ENCODE peak calls at places on chromosomes 13 and 19, in four cellular contexts. One of them, this sample, is unnamed.
A peak's percentile ranks its signal among the peaks of the same experiment; 100 is the strongest.

GRCh38 chr19:3852614-3853254 is 16.1 kb downstream of the ZFR2 start:
- DNase-seq in WTC11: peak; percentile 31
- DNase-seq in neural crest cell: no peak
- DNase-seq in adrenal gland: no peak
- DNase-seq in this sample: no peak

GRCh38 chr19:23789246-23789645 is 30.6 kb upstream of the ZNF681 start:
- DNase-seq in WTC11: no peak
- DNase-seq in adrenal gland: no peak
- DNase-seq in neural crest cell: no peak
- DNase-seq in this sample: no peak

GRCh38 chr13:102399791-102400618 is 1.8 kb downstream of the FGF14 start:
- DNase-seq in neural crest cell: no peak
- DNase-seq in adrenal gland: no peak
- DNase-seq in WTC11: peak; percentile 38
- DNase-seq in this sample: no peak

GRCh38 chr13:59034198-59034597 is 1129.5 kb downstream of the DIAPH3 start:
- DNase-seq in WTC11: no peak
- DNase-seq in adrenal gland: no peak
- DNase-seq in neural crest cell: no peak
- DNase-seq in this sample: no peak

GRCh38 chr19:29432677-29433076 is 93.1 kb upstream of the VSTM2B start:
- DNase-seq in adrenal gland: no peak
- DNase-seq in neural crest cell: no peak
- DNase-seq in WTC11: no peak
- DNase-seq in this sample: no peak

GRCh38 chr13:109145631-109146030 is 516.2 kb downstream of the MYO16 start:
- DNase-seq in neural crest cell: peak; percentile 23
- DNase-seq in WTC11: no peak
- DNase-seq in adrenal gland: peak; percentile 65
- DNase-seq in this sample: no peak

GRCh38 chr19:3095375-3096191 is 1.4 kb downstream of the GNA11 start:
- DNase-seq in neural crest cell: no peak
- DNase-seq in adrenal gland: peak; percentile 69
- DNase-seq in WTC11: peak; percentile 74
- DNase-seq in this sample: no peak

GRCh38 chr19:46546194-46546896 is 50.7 kb upstream of the PNMA8B start:
- DNase-seq in adrenal gland: peak; percentile 78
- DNase-seq in WTC11: peak; percentile 66
- DNase-seq in neural crest cell: no peak
- DNase-seq in this sample: no peak

GRCh38 chr19:33503791-33504444 is 17.7 kb downstream of the PEPD start:
- DNase-seq in neural crest cell: no peak
- DNase-seq in adrenal gland: no peak
- DNase-seq in WTC11: no peak
- DNase-seq in this sample: no peak

GRCh38 chr19:367561-367960 is 23.0 kb upstream of the MIER2 start:
- DNase-seq in neural crest cell: no peak
- DNase-seq in adrenal gland: no peak
- DNase-seq in WTC11: no peak
- DNase-seq in this sample: no peak

GRCh38 chr13:103386341-103386740 is 320.1 kb upstream of the SLC10A2 start:
- DNase-seq in adrenal gland: peak; percentile 51
- DNase-seq in neural crest cell: no peak
- DNase-seq in WTC11: no peak
- DNase-seq in this sample: no peak

GRCh38 chr19:35760711-35761349 is 2.9 kb downstream of the PROSER3 start:
- DNase-seq in WTC11: no peak
- DNase-seq in adrenal gland: no peak
- DNase-seq in neural crest cell: no peak
- DNase-seq in this sample: no peak

GRCh38 chr13:93945621-93946020 is 533.9 kb downstream of the DCT start:
- DNase-seq in WTC11: no peak
- DNase-seq in adrenal gland: no peak
- DNase-seq in neural crest cell: no peak
- DNase-seq in this sample: no peak

GRCh38 chr13:27678306-27679040 is 56.8 kb downstream of the POLR1D start:
- DNase-seq in WTC11: peak; percentile 16
- DNase-seq in neural crest cell: no peak
- DNase-seq in adrenal gland: no peak
- DNase-seq in this sample: no peak

GRCh38 chr19:48837586-48838191 is 1.4 kb upstream of the HSD17B14 start:
- DNase-seq in WTC11: peak; percentile 49
- DNase-seq in adrenal gland: no peak
- DNase-seq in neural crest cell: no peak
- DNase-seq in this sample: no peak

GRCh38 chr19:49243726-49244125 is 81.3 kb downstream of the SLC6A16 start:
- DNase-seq in neural crest cell: no peak
- DNase-seq in adrenal gland: no peak
- DNase-seq in WTC11: no peak
- DNase-seq in this sample: no peak

GRCh38 chr13:76293346-76293745 is 592.9 kb downstream of the KCTD12 start:
- DNase-seq in neural crest cell: no peak
- DNase-seq in WTC11: no peak
- DNase-seq in adrenal gland: no peak
- DNase-seq in this sample: no peak

GRCh38 chr13:35917252-35917941 is 213.8 kb downstream of the DCLK1 start:
- DNase-seq in neural crest cell: no peak
- DNase-seq in adrenal gland: no peak
- DNase-seq in WTC11: no peak
- DNase-seq in this sample: no peak

GRCh38 chr13:35916186-35916585 is 215.0 kb downstream of the DCLK1 start:
- DNase-seq in neural crest cell: no peak
- DNase-seq in WTC11: no peak
- DNase-seq in adrenal gland: no peak
- DNase-seq in this sample: no peak

GRCh38 chr13:35914662-35915061 is 216.5 kb downstream of the DCLK1 start:
- DNase-seq in WTC11: no peak
- DNase-seq in adrenal gland: no peak
- DNase-seq in neural crest cell: no peak
- DNase-seq in this sample: no peak

GRCh38 chr13:35909837-35910236 is 221.3 kb downstream of the DCLK1 start:
- DNase-seq in neural crest cell: no peak
- DNase-seq in adrenal gland: no peak
- DNase-seq in WTC11: no peak
- DNase-seq in this sample: no peak

GRCh38 chr13:35912841-35913240 is 218.3 kb downstream of the DCLK1 start:
- DNase-seq in WTC11: no peak
- DNase-seq in adrenal gland: no peak
- DNase-seq in neural crest cell: no peak
- DNase-seq in this sample: no peak
- TF ChIP-seq CTCF in WTC11: no peak
- TF ChIP-seq CTCF in adrenal gland: no peak
- TF ChIP-seq CTCF in neural crest cell: no peak
- TF ChIP-seq CTCF in this sample: no peak

GRCh38 chr19:1605236-1606137 is at the start of gene UQCR11:
- DNase-seq in neural crest cell: peak; percentile 87
- DNase-seq in adrenal gland: peak; percentile 96
- DNase-seq in WTC11: peak; percentile 93
- DNase-seq in this sample: peak; percentile 87

GRCh38 chr19:1602091-1602707 is 3.1 kb downstream of the UQCR11 start:
- DNase-seq in neural crest cell: no peak
- DNase-seq in adrenal gland: no peak
- DNase-seq in WTC11: no peak
- DNase-seq in this sample: no peak

GRCh38 chr19:1599460-1599846 is 5.8 kb downstream of the UQCR11 start:
- DNase-seq in adrenal gland: no peak
- DNase-seq in WTC11: no peak
- DNase-seq in neural crest cell: no peak
- DNase-seq in this sample: no peak

GRCh38 chr19:1598777-1599459 is 6.3 kb upstream of the MBD3 start:
- DNase-seq in adrenal gland: no peak
- DNase-seq in WTC11: no peak
- DNase-seq in neural crest cell: no peak
- DNase-seq in this sample: no peak

DNA sequence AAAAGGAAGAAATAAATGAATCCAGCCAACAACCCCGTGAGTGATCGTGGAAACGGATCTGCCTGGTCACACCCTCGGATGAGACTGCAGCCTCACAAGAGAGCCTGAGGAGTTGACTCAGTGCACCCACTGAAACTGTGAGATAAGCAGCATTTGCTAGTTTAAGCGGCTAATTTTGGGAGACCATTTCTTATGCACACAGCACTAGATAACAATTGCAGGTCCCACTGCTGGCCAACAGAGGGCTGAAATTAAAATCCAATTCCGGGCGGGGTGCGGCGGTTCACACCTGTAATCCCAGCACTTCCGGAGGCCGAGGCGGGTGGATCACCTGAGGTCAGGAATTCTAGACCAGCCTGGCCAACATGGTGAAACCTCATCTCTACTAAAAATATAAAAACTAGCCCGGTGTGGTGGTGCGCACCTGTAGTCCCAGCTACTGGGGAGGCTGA is 3.6 kb downstream of the UQCR11 start:
- DNase-seq in adrenal gland: no peak
- DNase-seq in neural crest cell: no peak
- DNase-seq in WTC11: no peak
- DNase-seq in this sample: no peak
- TF ChIP-seq CTCF in adrenal gland: no peak
- TF ChIP-seq CTCF in neural crest cell: peak; percentile 47
- TF ChIP-seq CTCF in WTC11: no peak
- TF ChIP-seq CTCF in this sample: no peak

GRCh38 chr19:31347828-31348314 is 1.4 kb downstream of the TSHZ3 start:
- DNase-seq in WTC11: no peak
- DNase-seq in neural crest cell: no peak
- DNase-seq in adrenal gland: no peak
- DNase-seq in this sample: no peak
- TF ChIP-seq CTCF in WTC11: no peak
- TF ChIP-seq CTCF in neural crest cell: no peak
- TF ChIP-seq CTCF in adrenal gland: no peak
- TF ChIP-seq CTCF in this sample: no peak

GRCh38 chr19:58366576-58367430 is 4.3 kb upstream of the ZNF497 start:
- DNase-seq in adrenal gland: no peak
- DNase-seq in neural crest cell: no peak
- DNase-seq in WTC11: no peak
- DNase-seq in this sample: no peak

GRCh38 chr19:58368561-58369360 is 6.2 kb upstream of the ZNF497 start:
- DNase-seq in neural crest cell: no peak
- DNase-seq in adrenal gland: no peak
- DNase-seq in WTC11: no peak
- DNase-seq in this sample: no peak

GRCh38 chr19:58374200-58374599 is 6.6 kb downstream of the ZNF837 start:
- DNase-seq in adrenal gland: no peak
- DNase-seq in neural crest cell: no peak
- DNase-seq in WTC11: no peak
- DNase-seq in this sample: no peak

GRCh38 chr19:58367698-58368454 is 5.3 kb upstream of the ZNF497 start:
- DNase-seq in adrenal gland: no peak
- DNase-seq in neural crest cell: no peak
- DNase-seq in WTC11: no peak
- DNase-seq in this sample: no peak

DNA sequence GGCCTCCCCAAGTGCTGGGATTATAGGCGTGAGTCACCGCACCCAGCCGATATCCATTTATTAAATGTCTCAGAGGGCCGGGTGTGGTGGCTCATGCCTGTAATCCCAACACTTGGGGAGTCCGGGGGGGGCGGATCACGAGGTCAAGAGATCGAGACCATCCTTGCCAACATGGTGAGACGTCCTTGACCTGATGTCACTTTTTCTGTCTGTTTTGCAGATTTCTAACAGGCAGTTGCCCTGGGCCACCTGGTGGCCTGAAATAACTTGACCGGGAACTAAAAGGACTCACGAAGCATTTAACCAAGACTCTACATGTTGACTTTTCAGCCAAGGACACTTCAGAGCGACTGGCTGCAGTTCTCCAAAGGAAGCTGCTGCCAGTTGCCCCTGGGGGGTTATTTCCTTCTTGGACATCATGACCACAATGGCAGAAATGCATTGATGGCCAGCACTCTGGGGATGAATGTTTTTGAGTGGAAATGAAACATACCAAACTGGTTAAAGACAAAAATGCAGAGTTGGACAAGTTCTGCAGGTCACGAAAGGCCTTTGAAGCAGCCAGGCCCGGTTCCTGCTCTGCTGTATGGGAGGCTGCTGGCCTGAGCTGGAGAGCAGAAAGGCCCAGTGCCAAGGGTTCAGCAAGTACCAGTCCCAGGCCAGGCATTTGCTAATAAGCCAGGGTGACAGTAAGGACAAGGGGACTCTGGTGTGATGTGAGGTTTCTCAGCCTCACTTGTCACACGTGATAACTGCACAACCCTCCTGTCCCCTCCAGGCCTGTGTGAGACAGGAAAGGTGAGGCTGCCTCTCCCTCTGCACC is 8.3 kb downstream of the ZNF837 start:
- DNase-seq in neural crest cell: no peak
- DNase-seq in adrenal gland: no peak
- DNase-seq in WTC11: no peak
- DNase-seq in this sample: no peak
- TF ChIP-seq CTCF in neural crest cell: peak; percentile 41
- TF ChIP-seq CTCF in adrenal gland: no peak
- TF ChIP-seq CTCF in WTC11: peak; percentile 8
- TF ChIP-seq CTCF in this sample: no peak

GRCh38 chr19:20359933-20360720 is 193.1 kb downstream of the ZNF486 start:
- DNase-seq in WTC11: peak; percentile 80
- DNase-seq in neural crest cell: peak; percentile 26
- DNase-seq in adrenal gland: no peak
- DNase-seq in this sample: no peak
- TF ChIP-seq CTCF in WTC11: peak; percentile 78
- TF ChIP-seq CTCF in neural crest cell: peak; percentile 49
- TF ChIP-seq CTCF in adrenal gland: no peak
- TF ChIP-seq CTCF in this sample: no peak

GRCh38 chr13:111050539-111050879 is 64.6 kb upstream of the ARHGEF7 start:
- DNase-seq in neural crest cell: no peak
- DNase-seq in adrenal gland: no peak
- DNase-seq in WTC11: no peak
- DNase-seq in this sample: no peak
- TF ChIP-seq CTCF in neural crest cell: peak; percentile 8
- TF ChIP-seq CTCF in adrenal gland: no peak
- TF ChIP-seq CTCF in WTC11: peak; percentile 20
- TF ChIP-seq CTCF in this sample: no peak

DNA sequence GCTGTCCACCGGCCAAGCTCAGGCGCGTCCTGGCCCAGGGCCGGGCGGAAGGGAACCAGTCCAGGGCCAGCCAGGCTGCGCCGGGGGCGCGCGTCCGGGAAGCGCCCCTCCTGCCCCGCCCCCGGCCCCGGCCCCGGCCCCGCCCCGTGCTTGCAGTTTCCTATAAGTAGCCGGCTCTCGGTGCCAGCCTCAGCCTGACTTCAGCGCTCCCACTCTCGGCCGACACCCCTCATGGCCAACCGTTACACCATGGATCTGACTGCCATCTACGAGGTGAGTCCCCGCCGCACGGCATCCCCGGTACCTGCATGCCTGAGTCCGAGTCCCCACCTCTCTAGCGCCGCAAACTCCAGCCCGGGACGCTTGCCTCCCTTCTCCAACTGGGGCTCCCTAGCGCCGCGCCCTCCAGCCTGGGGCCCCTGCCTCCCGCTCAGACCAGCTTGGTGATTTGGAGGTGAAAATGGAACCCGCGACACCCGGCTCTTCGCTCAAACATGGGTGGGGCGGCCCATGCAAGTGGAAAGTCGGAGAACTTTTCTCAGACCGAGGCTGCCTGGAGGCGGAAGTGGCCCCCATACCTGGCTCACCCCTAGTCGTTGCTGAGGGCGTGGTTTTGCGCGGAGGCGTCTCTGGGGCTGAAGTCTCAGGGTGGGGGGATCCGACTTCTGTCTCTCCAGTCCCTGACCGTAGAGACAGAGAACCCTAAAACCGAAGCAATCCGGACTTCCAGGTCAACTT is at the start of gene ZFP36:
- DNase-seq in WTC11: peak; percentile 80
- DNase-seq in neural crest cell: peak; percentile 65
- DNase-seq in adrenal gland: peak; percentile 88
- DNase-seq in this sample: peak; percentile 83
- TF ChIP-seq CTCF in WTC11: no peak
- TF ChIP-seq CTCF in neural crest cell: no peak
- TF ChIP-seq CTCF in adrenal gland: no peak
- TF ChIP-seq CTCF in this sample: no peak

This sample was measured in activated B cell treated with CpG ODN at 0.5 μM for 24 hours.